ENCODE peak calls at places on chromosomes 5 and 9, in four cellular contexts. One of them, this sample, is unnamed.

GRCh38 chr9:89463986-89464901 is 33.7 kb downstream of the SEMA4D start:
- DNase-seq in A549: no peak
- DNase-seq in tibial nerve: no peak
- DNase-seq in H1: no peak
- DNase-seq in this sample: no peak

GRCh38 chr5:94750681-94751080 is 132.2 kb downstream of the SLF1 start:
- DNase-seq in A549: no peak
- DNase-seq in tibial nerve: no peak
- DNase-seq in H1: no peak
- DNase-seq in this sample: no peak

GRCh38 chr9:135341612-135342169 is 137.9 kb upstream of the PPP1R26 start:
- DNase-seq in A549: no peak
- DNase-seq in tibial nerve: no peak
- DNase-seq in H1: no peak
- DNase-seq in this sample: no peak

GRCh38 chr9:28801144-28801799 is 1228.0 kb upstream of the C9orf72 start:
- DNase-seq in A549: no peak
- DNase-seq in tibial nerve: no peak
- DNase-seq in H1: no peak
- DNase-seq in this sample: no peak

GRCh38 chr5:171615201-171616001 is 170.2 kb upstream of the SMIM23 start:
- DNase-seq in A549: no peak
- DNase-seq in tibial nerve: no peak
- DNase-seq in H1: peak
- DNase-seq in this sample: no peak

GRCh38 chr5:73381587-73382411 is 66.8 kb downstream of the FOXD1 start:
- DNase-seq in A549: no peak
- DNase-seq in tibial nerve: no peak
- DNase-seq in H1: peak
- DNase-seq in this sample: no peak

GRCh38 chr5:109701252-109701651 is 11.5 kb downstream of the MAN2A1 start:
- DNase-seq in A549: no peak
- DNase-seq in tibial nerve: no peak
- DNase-seq in H1: no peak
- DNase-seq in this sample: no peak

GRCh38 chr9:130078547-130078946 is 24.8 kb downstream of the GPR107 start:
- DNase-seq in A549: no peak
- DNase-seq in tibial nerve: no peak
- DNase-seq in H1: no peak
- DNase-seq in this sample: no peak

GRCh38 chr5:68659876-68660275 is 433.9 kb upstream of the SLC30A5 start:
- DNase-seq in A549: no peak
- DNase-seq in tibial nerve: no peak
- DNase-seq in H1: no peak
- DNase-seq in this sample: no peak

GRCh38 chr9:97632406-97632991 is 669 bp downstream of the TSTD2 start:
- DNase-seq in A549: no peak
- DNase-seq in tibial nerve: no peak
- DNase-seq in H1: no peak
- DNase-seq in this sample: peak

GRCh38 chr5:1106385-1107166 is 5.3 kb downstream of the SLC12A7 start:
- DNase-seq in A549: no peak
- DNase-seq in tibial nerve: no peak
- DNase-seq in H1: no peak
- DNase-seq in this sample: no peak

GRCh38 chr5:153905214-153905613 is 133.5 kb downstream of the FAM114A2 start:
- DNase-seq in A549: no peak
- DNase-seq in tibial nerve: no peak
- DNase-seq in H1: no peak
- DNase-seq in this sample: no peak

GRCh38 chr9:97845130-97845529 is 7.9 kb upstream of the FOXE1 start:
- DNase-seq in A549: no peak
- DNase-seq in tibial nerve: no peak
- DNase-seq in H1: no peak
- DNase-seq in this sample: no peak

GRCh38 chr5:63127054-63127453 is 548.4 kb downstream of the LRRC70 start:
- DNase-seq in A549: no peak
- DNase-seq in tibial nerve: no peak
- DNase-seq in H1: no peak
- DNase-seq in this sample: no peak

GRCh38 chr9:135221951-135222631 is 134.6 kb downstream of the OLFM1 start:
- DNase-seq in A549: no peak
- DNase-seq in tibial nerve: no peak
- DNase-seq in H1: no peak
- DNase-seq in this sample: no peak

GRCh38 chr9:93898502-93899426 is 56.4 kb downstream of the BARX1 start:
- DNase-seq in A549: no peak
- DNase-seq in tibial nerve: no peak
- DNase-seq in H1: peak
- DNase-seq in this sample: no peak

GRCh38 chr5:155087036-155087435 is 73.5 kb downstream of the KIF4B start:
- DNase-seq in A549: no peak
- DNase-seq in tibial nerve: no peak
- DNase-seq in H1: no peak
- DNase-seq in this sample: no peak

GRCh38 chr5:126624534-126624933 is 23.8 kb downstream of the PHAX start:
- DNase-seq in A549: peak
- DNase-seq in tibial nerve: no peak
- DNase-seq in H1: no peak
- DNase-seq in this sample: peak

GRCh38 chr5:172035039-172035438 is 28.6 kb upstream of the FBXW11 start:
- DNase-seq in A549: no peak
- DNase-seq in tibial nerve: no peak
- DNase-seq in H1: no peak
- DNase-seq in this sample: no peak

GRCh38 chr9:16563446-16563845 is 307.0 kb downstream of the BNC2 start:
- DNase-seq in A549: no peak
- DNase-seq in tibial nerve: no peak
- DNase-seq in H1: no peak
- DNase-seq in this sample: no peak

GRCh38 chr9:114616684-114617520 is 5.8 kb downstream of the TMEM268 start:
- DNase-seq in A549: no peak
- DNase-seq in tibial nerve: peak
- DNase-seq in H1: no peak
- DNase-seq in this sample: peak

GRCh38 chr5:163402007-163402406 is 35.4 kb upstream of the CCNG1 start:
- DNase-seq in A549: no peak
- DNase-seq in tibial nerve: no peak
- DNase-seq in H1: no peak
- DNase-seq in this sample: no peak

GRCh38 chr5:116573617-116574431 is 799 bp downstream of the SEMA6A start:
- DNase-seq in A549: peak
- DNase-seq in tibial nerve: no peak
- DNase-seq in H1: no peak
- DNase-seq in this sample: peak

GRCh38 chr9:130197386-130197785 is 25.2 kb downstream of the NCS1 start:
- DNase-seq in A549: no peak
- DNase-seq in tibial nerve: no peak
- DNase-seq in H1: no peak
- DNase-seq in this sample: no peak

GRCh38 chr9:7452378-7452777 is 347.2 kb downstream of the DMAC1 start:
- DNase-seq in A549: no peak
- DNase-seq in tibial nerve: no peak
- DNase-seq in H1: no peak
- DNase-seq in this sample: no peak

GRCh38 chr5:77993799-77994318 is 217.7 kb upstream of the TBCA start:
- DNase-seq in A549: no peak
- DNase-seq in tibial nerve: no peak
- DNase-seq in H1: no peak
- DNase-seq in this sample: no peak

GRCh38 chr5:77990020-77990419 is 213.9 kb upstream of the TBCA start:
- DNase-seq in A549: no peak
- DNase-seq in tibial nerve: no peak
- DNase-seq in H1: no peak
- DNase-seq in this sample: no peak

GRCh38 chr5:77987988-77988387 is 211.8 kb upstream of the TBCA start:
- DNase-seq in A549: no peak
- DNase-seq in tibial nerve: no peak
- DNase-seq in H1: no peak
- DNase-seq in this sample: no peak

GRCh38 chr5:77993141-77993540 is 217.0 kb upstream of the TBCA start:
- DNase-seq in A549: no peak
- DNase-seq in tibial nerve: no peak
- DNase-seq in H1: no peak
- DNase-seq in this sample: no peak

GRCh38 chr5:77991084-77991483 is 214.9 kb upstream of the TBCA start:
- DNase-seq in A549: no peak
- DNase-seq in tibial nerve: no peak
- DNase-seq in H1: peak
- DNase-seq in this sample: no peak
- TF ChIP-seq CTCF in A549: no peak
- TF ChIP-seq CTCF in tibial nerve: no peak
- TF ChIP-seq CTCF in H1: no peak
- TF ChIP-seq CTCF in this sample: no peak

GRCh38 chr5:17412760-17413671 is 85.0 kb upstream of the TAF11L2 start:
- DNase-seq in A549: no peak
- DNase-seq in tibial nerve: no peak
- DNase-seq in H1: no peak
- DNase-seq in this sample: no peak
- TF ChIP-seq EP300 in A549: no peak
- TF ChIP-seq EP300 in tibial nerve: no peak
- TF ChIP-seq EP300 in H1: no peak
- TF ChIP-seq EP300 in this sample: no peak

DNA sequence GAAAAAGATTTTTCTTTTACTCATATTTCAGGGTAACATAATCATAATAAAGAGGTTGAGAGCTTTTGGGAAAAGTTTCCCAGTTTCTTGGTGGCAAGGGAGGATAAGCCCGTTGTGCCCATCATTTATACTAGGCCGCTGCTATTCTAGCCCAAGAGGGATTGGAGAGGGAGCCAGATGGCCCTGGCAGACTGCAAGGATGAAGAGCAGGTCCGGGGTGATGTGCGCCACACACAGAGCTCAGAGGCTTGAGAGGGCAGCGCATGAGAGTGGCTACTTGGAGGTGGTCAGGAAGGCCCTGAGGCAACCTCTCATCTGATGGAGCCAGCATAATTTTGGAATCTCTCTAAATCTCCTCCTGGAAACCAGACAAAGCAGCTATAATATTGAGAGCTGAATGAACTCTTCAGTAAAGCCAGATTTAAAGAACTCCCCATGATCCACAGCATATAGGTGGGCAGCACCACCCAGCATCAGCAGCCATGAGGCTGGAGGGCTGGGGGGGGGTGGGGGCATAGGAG is 110.1 kb downstream of the MED27 start:
- DNase-seq in A549: no peak
- DNase-seq in tibial nerve: no peak
- DNase-seq in H1: no peak
- DNase-seq in this sample: no peak
- TF ChIP-seq CTCF in A549: no peak
- TF ChIP-seq CTCF in tibial nerve: no peak
- TF ChIP-seq CTCF in H1: no peak
- TF ChIP-seq CTCF in this sample: no peak

DNA sequence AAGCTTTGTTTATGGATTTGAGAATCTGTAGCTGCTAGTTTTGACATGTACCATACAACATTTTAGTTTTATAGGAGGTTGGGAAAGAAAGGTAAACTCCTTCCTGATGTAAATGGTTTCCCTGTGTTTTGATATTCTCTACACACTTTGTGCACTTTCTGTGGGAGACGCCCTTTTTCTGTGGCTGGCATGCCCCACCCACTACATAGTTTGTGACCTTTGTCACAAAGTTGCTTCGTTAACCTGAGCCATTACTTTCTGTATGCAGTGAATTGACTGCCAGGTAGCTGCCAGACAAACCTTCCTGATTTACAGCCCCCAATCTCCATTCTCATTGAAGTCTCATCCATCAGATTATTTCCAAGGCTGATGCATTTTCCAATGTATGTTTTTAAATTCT is 90.6 kb downstream of the NLN start:
- DNase-seq in A549: no peak
- DNase-seq in tibial nerve: no peak
- DNase-seq in H1: no peak
- DNase-seq in this sample: no peak
- TF ChIP-seq EP300 in A549: no peak
- TF ChIP-seq EP300 in tibial nerve: no peak
- TF ChIP-seq EP300 in H1: no peak
- TF ChIP-seq EP300 in this sample: no peak

DNA sequence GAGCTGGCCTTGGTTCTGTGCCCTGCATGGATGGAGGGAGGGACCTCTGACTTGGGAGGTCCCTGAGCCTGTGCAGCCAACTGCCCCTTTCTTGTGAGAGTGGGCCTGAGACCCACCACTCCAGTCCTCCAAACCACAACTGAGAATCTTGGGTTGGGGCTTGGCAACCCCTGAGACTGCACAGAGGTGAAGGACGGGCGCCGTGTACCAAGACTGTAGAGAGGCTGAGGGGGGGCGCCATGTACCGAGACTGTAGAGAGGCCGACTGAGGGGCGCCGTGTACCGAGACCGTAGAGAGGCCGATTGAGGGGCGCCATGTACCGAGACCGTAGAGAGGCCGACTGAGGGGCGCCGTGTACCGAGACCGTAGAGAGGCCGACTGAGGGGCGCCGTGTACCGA is 59.3 kb upstream of the CACNA1B start:
- DNase-seq in A549: no peak
- DNase-seq in tibial nerve: no peak
- DNase-seq in H1: no peak
- DNase-seq in this sample: no peak
- TF ChIP-seq CTCF in A549: no peak
- TF ChIP-seq CTCF in tibial nerve: no peak
- TF ChIP-seq CTCF in H1: no peak
- TF ChIP-seq CTCF in this sample: no peak

DNA sequence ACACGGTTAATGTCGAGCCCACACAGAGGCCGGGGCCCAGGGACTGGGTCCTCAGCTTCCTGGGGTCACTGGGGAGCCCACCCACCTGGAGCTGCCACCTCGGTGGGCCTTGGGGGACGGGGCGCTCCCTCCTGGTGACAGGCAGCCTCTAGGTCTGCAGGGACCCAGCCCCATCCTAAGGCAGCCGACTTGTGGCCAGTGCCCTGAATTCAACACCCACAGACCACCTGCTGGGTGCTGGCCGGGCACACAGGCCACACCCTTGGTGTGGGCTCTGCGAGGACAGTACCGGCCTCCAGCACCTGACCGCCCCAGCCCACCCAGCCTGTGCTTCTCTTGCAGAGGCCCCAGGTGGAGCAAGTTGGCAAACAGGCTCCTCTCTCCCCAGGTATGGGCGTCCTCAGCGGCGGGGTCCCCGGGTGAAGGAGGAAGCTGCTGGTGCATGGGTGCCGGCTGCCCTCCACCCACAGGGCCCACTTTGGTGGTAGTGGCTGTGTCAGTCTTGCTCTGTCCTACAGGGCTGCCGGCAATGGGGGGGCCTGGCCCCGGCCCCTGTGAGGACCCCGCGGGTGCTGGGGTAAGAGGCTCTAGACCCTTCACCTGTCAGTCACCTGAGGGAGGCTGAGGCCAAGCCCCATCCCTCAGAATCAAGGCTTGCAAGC is 8.3 kb downstream of the ENTPD8 start:
- DNase-seq in A549: no peak
- DNase-seq in tibial nerve: no peak
- DNase-seq in H1: no peak
- DNase-seq in this sample: peak
- TF ChIP-seq EP300 in A549: no peak
- TF ChIP-seq EP300 in tibial nerve: no peak
- TF ChIP-seq EP300 in H1: no peak
- TF ChIP-seq EP300 in this sample: no peak